ENCODE peak calls at places on chromosome 21, in seven cellular contexts. R is GM03348; T is M059J; X is H54; S is fibroblast of mammary gland; F is activated T-helper 2 cell treated with anti-CD3 and anti-CD28 coated beads, Interferon-gamma antibody, Interleukin-2, Interleukin-4, amounts not matched to agents 10 μg/mL and 5 μg/mL and 100 μg/mL, durations not matched to agents 14 hours and 24 hours and 36 hours; J is kidney epithelial cell. L is an unnamed sample.

GRCh38 chr21:39020751-39021474 is 162.3 kb downstream of the PSMG1 start:
- DNase-seq in F (no peak), T (peak; percentile 75), J (no peak), S (peak; percentile 63), R (peak; percentile 67), X (peak; percentile 23), L (peak; percentile 96)

GRCh38 chr21:36261459-36261858 is 58.5 kb upstream of the MORC3 start:
- DNase-seq in S (no peak), J (no peak), X (no peak), R (no peak), T (peak; percentile 55), F (no peak), L (no peak)

GRCh38 chr21:34576043-34576466 is 38.9 kb downstream of the RCAN1 start:
- DNase-seq in T (peak; percentile 83), F (no peak), S (peak; percentile 62), X (no peak), J (no peak), R (no peak), L (peak; percentile 54)

GRCh38 chr21:28228624-28228995 is 764.1 kb downstream of the LTN1 start:
- DNase-seq in S (no peak), X (no peak), R (no peak), J (no peak), T (no peak), F (no peak), L (no peak)

GRCh38 chr21:37225440-37225839 is 41.7 kb downstream of the VPS26C start:
- DNase-seq in F (peak; percentile 65), X (no peak), J (no peak), R (no peak), T (no peak), S (no peak), L (no peak)

GRCh38 chr21:35348686-35349085 is 299.6 kb upstream of the RUNX1 start:
- DNase-seq in F (no peak), S (peak; percentile 17), T (no peak), J (no peak), X (no peak), R (no peak), L (no peak)

GRCh38 chr21:45638707-45639106 is 4.8 kb upstream of the PCBP3 start:
- DNase-seq in X (no peak), J (no peak), R (no peak), S (no peak), T (no peak), F (no peak), L (no peak)

GRCh38 chr21:36909901-36910561 is 56.4 kb downstream of the HLCS start:
- DNase-seq in J (peak; percentile 89), T (peak; percentile 98), S (peak; percentile 98), X (peak; percentile 82), R (peak; percentile 89), F (no peak), L (peak; percentile 99)

GRCh38 chr21:45954271-45954670 is 27.3 kb upstream of the COL6A1 start:
- DNase-seq in T (no peak), J (no peak), X (no peak), S (peak; percentile 81), F (no peak), R (peak; percentile 78), L (no peak)

GRCh38 chr21:30718239-30718909 is at the start of gene KRTAP21-3:
- DNase-seq in F (no peak), R (no peak), T (peak; percentile 65), J (peak; percentile 21), S (peak; percentile 43), X (peak; percentile 9), L (no peak)

GRCh38 chr21:32257952-32258785 is 20.7 kb downstream of the MIS18A start:
- DNase-seq in S (peak; percentile 83), T (peak; percentile 87), F (no peak), R (peak; percentile 84), J (peak; percentile 42), X (peak; percentile 69), L (peak; percentile 74)

GRCh38 chr21:21003701-21004100 is 5.5 kb downstream of the NCAM2 start:
- DNase-seq in X (no peak), J (no peak), S (peak; percentile 50), F (no peak), T (peak; percentile 52), R (peak; percentile 22), L (no peak)

GRCh38 chr21:26844258-26845065 is 747 bp downstream of the ADAMTS1 start:
- DNase-seq in T (no peak), X (no peak), J (no peak), R (peak; percentile 57), S (no peak), F (peak; percentile 20), L (peak; percentile 59)

GRCh38 chr21:45421846-45422775 is 17.1 kb downstream of the COL18A1 start:
- DNase-seq in J (no peak), R (no peak), F (no peak), S (no peak), T (no peak), X (no peak), L (no peak)

GRCh38 chr21:36163780-36164426 is 7.3 kb downstream of the DOP1B start:
- DNase-seq in J (no peak), F (no peak), T (no peak), X (no peak), R (no peak), S (no peak), L (no peak)

GRCh38 chr21:38956791-38957571 is 151.3 kb downstream of the ETS2 start:
- DNase-seq in R (peak; percentile 19), F (no peak), X (no peak), T (peak; percentile 68), S (no peak), J (no peak), L (no peak)

GRCh38 chr21:36627242-36627641 is 71.7 kb upstream of the SIM2 start:
- DNase-seq in R (peak; percentile 36), F (no peak), X (no peak), S (peak; percentile 88), J (peak; percentile 28), T (peak; percentile 31), L (peak; percentile 34)

GRCh38 chr21:33968082-33968997 is 52.7 kb upstream of the ATP5PO start:
- DNase-seq in F (no peak), T (peak; percentile 83), X (peak; percentile 59), S (peak; percentile 78), J (no peak), R (peak; percentile 60), L (peak; percentile 72)

GRCh38 chr21:46161180-46161799 is 5.9 kb upstream of the FTCD start:
- DNase-seq in R (no peak), X (no peak), F (no peak), S (no peak), J (no peak), T (no peak), L (no peak)

GRCh38 chr21:32423320-32423719 is 10.8 kb downstream of the EVA1C start:
- DNase-seq in J (no peak), T (peak; percentile 95), R (peak; percentile 86), F (no peak), X (peak; percentile 71), S (peak; percentile 95), L (peak; percentile 87)

GRCh38 chr21:45990049-45990711 is 8.6 kb downstream of the COL6A1 start:
- DNase-seq in S (no peak), J (no peak), R (no peak), T (no peak), X (no peak), F (no peak), L (no peak)

GRCh38 chr21:14989359-14989758 is 75.4 kb downstream of the NRIP1 start:
- DNase-seq in F (no peak), T (no peak), R (peak; percentile 23), S (peak; percentile 68), J (no peak), X (no peak), L (peak; percentile 50)

GRCh38 chr21:43775795-43776430 is at the start of gene CSTB:
- DNase-seq in F (peak; percentile 84), S (no peak), X (no peak), T (peak; percentile 68), R (peak; percentile 90), J (no peak), L (peak; percentile 42)

GRCh38 chr21:18252686-18253085 is 8.1 kb downstream of the CHODL start:
- DNase-seq in S (no peak), J (no peak), T (no peak), X (no peak), F (no peak), R (no peak), L (no peak)

GRCh38 chr21:34865922-34866271 is 183.2 kb downstream of the RUNX1 start:
- DNase-seq in X (no peak), T (peak; percentile 84), F (peak; percentile 33), R (no peak), J (no peak), S (no peak), L (no peak)

GRCh38 chr21:25487046-25487594 is 120.2 kb downstream of the MRPL39 start:
- DNase-seq in X (no peak), S (peak; percentile 86), R (no peak), F (no peak), T (no peak), J (no peak), L (no peak)

GRCh38 chr21:39082656-39083376 is 100.4 kb downstream of the PSMG1 start:
- DNase-seq in J (no peak), X (no peak), R (no peak), S (no peak), T (peak; percentile 12), F (no peak), L (no peak)

GRCh38 chr21:25862596-25862995 is 127.8 kb downstream of the GABPA start:
- DNase-seq in T (peak; percentile 36), J (no peak), X (peak; percentile 9), F (no peak), S (peak; percentile 47), R (peak; percentile 20), L (no peak)

GRCh38 chr21:36792505-36792967 is 93.6 kb downstream of the SIM2 start:
- DNase-seq in S (peak; percentile 45), J (no peak), X (peak; percentile 65), F (no peak), R (no peak), T (peak; percentile 83), L (peak; percentile 16)

GRCh38 chr21:42553435-42553834 is 39.8 kb downstream of the SLC37A1 start:
- DNase-seq in S (no peak), R (no peak), F (no peak), X (no peak), T (no peak), J (no peak), L (no peak)

GRCh38 chr21:9837946-9838801 is 683.2 kb upstream of the TPTE start:
- DNase-seq in X (no peak), T (no peak), R (no peak), F (no peak), J (no peak), S (no peak), L (no peak)

GRCh38 chr21:42563261-42564045 is 49.8 kb downstream of the SLC37A1 start:
- DNase-seq in J (no peak), X (no peak), S (peak; percentile 49), T (no peak), F (no peak), R (no peak), L (no peak)

GRCh38 chr21:25735221-25735894 is 586 bp downstream of the GABPA start:
- DNase-seq in X (peak; percentile 66), S (peak; percentile 76), R (peak; percentile 88), J (peak; percentile 41), F (peak; percentile 85), T (peak; percentile 90), L (peak; percentile 83)

GRCh38 chr21:27425172-27425571 is 458.3 kb upstream of the ADAMTS5 start:
- DNase-seq in T (peak; percentile 58), J (no peak), X (no peak), R (no peak), F (no peak), S (no peak), L (peak; percentile 46)

GRCh38 chr21:44982558-44983244 is 42.9 kb downstream of the SLX9 start:
- DNase-seq in T (peak; percentile 16), S (no peak), J (no peak), F (no peak), X (no peak), R (no peak), L (no peak)

L was measured in HCEC 1CT.